ENCODE peak calls at places on chromosomes 11 and 22, in ten cellular contexts. L is HCT116, D is tibial nerve, A is esophagus squamous epithelium, S is A549, V is ovary, I is H54, U is lower leg skin, W is stomach, B is esophagus muscularis mucosa. X is an unnamed sample.

GRCh38 chr22:20239063-20239950 is 28.8 kb downstream of the RTN4R start:
- DNase-seq in S (no peak), W (no peak), I (no peak), A (no peak), L (no peak), V (peak; percentile 83), D (no peak), B (no peak), U (no peak), X (no peak)

GRCh38 chr11:18394928-18395734 is 768 bp downstream of the LDHA start:
- DNase-seq in L (no peak), A (no peak), U (no peak), S (peak; percentile 17), B (no peak), W (peak; percentile 31), I (no peak), V (peak; percentile 40), D (no peak), X (peak; percentile 35)

GRCh38 chr22:45298934-45299505 is 10.7 kb upstream of the FAM118A start:
- DNase-seq in V (no peak), L (no peak), B (no peak), A (no peak), I (no peak), D (no peak), U (no peak), S (no peak), W (no peak), X (no peak)

GRCh38 chr11:72238040-72238450 is 5.9 kb downstream of the PHOX2A start:
- DNase-seq in I (peak; percentile 95), V (peak; percentile 60), D (no peak), W (peak; percentile 53), U (peak; percentile 84), L (peak; percentile 44), A (no peak), B (no peak), S (peak; percentile 92), X (peak; percentile 61)

GRCh38 chr22:27881404-27881803 is 37.7 kb downstream of the PITPNB start:
- DNase-seq in I (no peak), B (no peak), D (no peak), U (no peak), A (no peak), L (no peak), S (no peak), W (peak; percentile 40), V (peak; percentile 65), X (peak; percentile 41)

GRCh38 chr22:17866127-17866526 is 91.9 kb upstream of the BID start:
- DNase-seq in I (no peak), S (no peak), A (no peak), B (no peak), V (no peak), D (peak; percentile 19), L (no peak), U (no peak), W (no peak), X (no peak)

GRCh38 chr11:130211144-130211543 is 51.6 kb downstream of the ST14 start:
- DNase-seq in I (no peak), A (no peak), U (peak; percentile 36), B (peak; percentile 64), L (no peak), S (no peak), D (no peak), V (no peak), W (no peak), X (no peak)

GRCh38 chr11:65071907-65072630 is 11.8 kb downstream of the CDCA5 start:
- DNase-seq in I (no peak), B (no peak), U (no peak), L (no peak), S (no peak), D (no peak), W (no peak), A (no peak), V (no peak), X (no peak)

GRCh38 chr11:1782831-1783724 is 19.4 kb upstream of the CTSD start:
- DNase-seq in B (no peak), L (no peak), D (no peak), I (peak; percentile 78), U (peak; percentile 81), V (no peak), A (no peak), S (no peak), W (no peak), X (no peak)

GRCh38 chr11:118643142-118643994 is 36.0 kb downstream of the PHLDB1 start:
- DNase-seq in S (no peak), A (no peak), V (no peak), W (no peak), B (no peak), U (no peak), L (no peak), I (no peak), D (no peak), X (peak; percentile 64)

GRCh38 chr11:64242920-64243854 is 2.3 kb downstream of the FKBP2 start:
- DNase-seq in U (no peak), W (no peak), S (no peak), D (no peak), A (no peak), V (no peak), L (no peak), B (no peak), I (no peak), X (no peak)

GRCh38 chr22:22811016-22812009 is 76.3 kb upstream of the IGLL5 start:
- DNase-seq in L (no peak), U (no peak), V (no peak), B (peak; percentile 77), I (no peak), A (no peak), W (no peak), D (no peak), S (no peak), X (no peak)

DNA sequence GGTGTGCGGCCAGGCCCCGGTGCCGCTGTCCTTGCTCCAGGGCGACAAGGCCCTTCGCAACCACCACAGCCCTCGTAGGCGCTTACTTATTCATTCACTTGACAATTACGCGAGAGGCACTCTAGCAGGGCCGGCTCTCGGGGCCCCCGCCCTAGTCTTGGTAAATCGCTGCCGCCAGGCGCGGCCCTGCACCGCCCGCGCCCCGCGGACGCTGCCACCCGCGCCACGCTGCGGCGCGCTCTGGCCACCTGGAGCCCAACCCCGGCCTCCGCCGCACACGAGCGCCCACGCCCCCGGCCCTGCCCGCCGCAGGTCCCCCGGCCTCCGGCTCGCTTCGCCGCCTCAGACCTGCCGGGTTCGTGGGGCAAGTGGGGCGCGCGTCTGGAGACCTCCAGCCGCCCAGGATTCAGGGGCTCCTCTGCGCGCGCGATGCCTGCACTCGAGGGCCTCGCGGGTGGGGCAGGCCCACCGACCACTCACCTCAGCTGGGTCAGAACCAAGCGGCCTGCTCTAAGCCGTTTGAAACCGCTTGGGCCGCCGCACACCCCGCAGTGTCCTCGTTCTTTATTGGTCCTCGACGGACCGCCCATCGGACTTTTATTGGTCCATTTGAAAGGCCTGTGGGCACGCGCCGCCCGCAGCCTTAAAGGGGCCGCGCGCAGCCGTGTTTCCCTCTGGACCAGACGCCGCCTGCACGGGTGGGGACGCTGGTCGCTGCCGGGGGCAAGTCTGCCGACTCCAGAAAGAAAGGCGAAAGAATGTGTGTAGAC is at the start of gene CKAP5:
- DNase-seq in W (peak; percentile 92), I (peak; percentile 92), D (peak; percentile 84), V (peak; percentile 90), S (peak; percentile 98), L (peak; percentile 73), U (peak; percentile 98), A (peak; percentile 65), B (peak; percentile 96), X (peak; percentile 92)
- TF ChIP-seq POLR2A in W (no peak), I (peak; percentile 90), D (peak; percentile 65), V (peak; percentile 55), S (peak; percentile 84), L (no peak), U (no peak), A (peak; percentile 80), B (no peak), X (peak; percentile 69)

GRCh38 chr11:5383576-5383975 is at the start of gene OR51M1:
- DNase-seq in I (no peak), S (no peak), B (no peak), W (no peak), A (no peak), V (no peak), D (no peak), L (no peak), U (no peak), X (no peak)

GRCh38 chr11:5384335-5384734 is 723 bp downstream of the OR51M1 start:
- DNase-seq in I (no peak), V (no peak), L (no peak), S (no peak), U (no peak), A (no peak), W (no peak), B (no peak), D (no peak), X (no peak)

DNA sequence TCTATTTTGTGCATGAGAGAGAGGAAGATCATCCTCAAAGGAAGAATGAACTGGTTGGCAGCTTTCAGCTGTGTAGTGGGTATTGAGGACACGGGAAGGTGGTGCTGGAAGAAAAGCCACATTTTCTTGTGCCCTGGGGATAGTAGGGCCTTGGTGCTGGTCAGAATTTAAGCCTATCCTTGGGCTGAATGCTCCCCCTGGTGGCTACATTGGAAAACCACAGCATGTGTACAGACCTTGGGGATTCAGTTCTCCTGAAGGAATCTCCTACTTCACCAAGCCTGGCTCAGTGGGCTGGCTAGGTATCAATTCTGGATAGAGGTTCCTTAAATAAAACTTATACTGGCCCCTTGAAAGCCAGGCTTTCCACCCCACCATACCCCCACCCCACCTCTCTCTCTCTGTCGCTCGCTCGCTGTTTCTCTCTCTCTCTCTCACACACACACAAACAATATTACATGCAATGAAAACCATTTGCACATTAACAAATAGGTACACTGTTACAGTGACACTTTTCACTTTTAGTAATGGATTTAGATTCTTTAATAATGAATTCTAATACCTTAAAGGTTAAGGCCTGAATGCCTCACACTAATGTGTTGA is 2.8 kb upstream of the OR51M1 start:
- DNase-seq in V (no peak), L (peak; percentile 36), D (no peak), U (no peak), A (no peak), S (peak; percentile 36), B (no peak), W (peak; percentile 54), I (peak; percentile 35), X (peak; percentile 44)
- TF ChIP-seq POLR2A in V (no peak), L (no peak), D (no peak), U (no peak), A (no peak), S (no peak), B (no peak), W (no peak), I (no peak), X (no peak)

DNA sequence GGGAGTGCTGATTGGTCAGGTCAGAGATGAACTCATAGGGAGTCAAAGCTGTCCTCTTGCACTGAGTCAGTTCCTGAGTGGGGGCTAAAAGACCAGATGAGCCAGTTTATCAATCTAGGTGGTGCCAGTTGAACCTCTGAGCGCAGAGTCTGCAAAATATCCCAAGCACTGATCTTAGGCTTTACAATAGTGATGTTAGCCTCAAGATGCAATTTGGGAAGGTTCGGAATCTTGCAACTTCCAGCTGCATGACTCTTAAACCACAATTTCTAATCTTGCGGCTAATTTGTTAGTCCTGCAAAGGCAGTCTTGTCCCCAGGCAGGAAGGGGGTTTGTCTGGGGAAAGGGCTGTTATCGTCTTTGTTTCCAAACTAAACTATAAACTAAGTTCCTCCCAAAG is 92.3 kb upstream of the PARVA start:
- DNase-seq in B (no peak), A (no peak), V (no peak), W (no peak), I (no peak), U (peak; percentile 8), S (no peak), D (no peak), L (no peak), X (no peak)
- TF ChIP-seq POLR2A in B (no peak), A (no peak), V (no peak), W (no peak), I (no peak), U (no peak), S (no peak), D (no peak), L (no peak), X (no peak)

GRCh38 chr11:70470127-70470526 is 71.8 kb downstream of the CTTN start:
- DNase-seq in B (no peak), I (no peak), A (no peak), U (no peak), D (no peak), V (no peak), W (peak; percentile 63), L (no peak), S (no peak), X (peak; percentile 27)
- TF ChIP-seq POLR2A in B (no peak), I (no peak), A (no peak), U (no peak), D (no peak), V (no peak), W (no peak), L (no peak), S (no peak), X (no peak)